ENCODE peak calls at places on chromosomes 1 and 21, in six cellular contexts. One of them, this sample, is unnamed. For H3K4me1, the result is how much of the 10 kb centered on the place peaks cover.

GRCh38 chr1:145999321-146000024 is 3.1 kb upstream of the TXNIP start:
- DNase-seq in lower lobe of right lung: no peak
- DNase-seq in body of pancreas: peak
- DNase-seq in transverse colon: peak
- DNase-seq in left ventricle myocardium inferior: no peak
- DNase-seq in ovary: peak
- DNase-seq in this sample: no peak

GRCh38 chr1:15181564-15181963 is 28.0 kb downstream of the TMEM51 start:
- DNase-seq in left ventricle myocardium inferior: no peak
- DNase-seq in body of pancreas: peak
- DNase-seq in transverse colon: no peak
- DNase-seq in ovary: no peak
- DNase-seq in lower lobe of right lung: no peak
- DNase-seq in this sample: no peak

GRCh38 chr21:28742527-28742926 is 250.2 kb downstream of the LTN1 start:
- DNase-seq in transverse colon: no peak
- DNase-seq in lower lobe of right lung: no peak
- DNase-seq in body of pancreas: no peak
- DNase-seq in left ventricle myocardium inferior: no peak
- DNase-seq in ovary: no peak
- DNase-seq in this sample: peak

GRCh38 chr1:90959352-90960206 is 62.3 kb downstream of the ZNF644 start:
- DNase-seq in body of pancreas: no peak
- DNase-seq in left ventricle myocardium inferior: no peak
- DNase-seq in transverse colon: no peak
- DNase-seq in ovary: no peak
- DNase-seq in lower lobe of right lung: no peak
- DNase-seq in this sample: no peak

GRCh38 chr1:64934115-64934880 is 32.1 kb downstream of the JAK1 start:
- DNase-seq in body of pancreas: peak
- DNase-seq in left ventricle myocardium inferior: no peak
- DNase-seq in ovary: no peak
- DNase-seq in transverse colon: no peak
- DNase-seq in lower lobe of right lung: no peak
- DNase-seq in this sample: peak

GRCh38 chr1:228736844-228737415 is 1.7 kb downstream of the RHOU start:
- DNase-seq in left ventricle myocardium inferior: no peak
- DNase-seq in lower lobe of right lung: no peak
- DNase-seq in ovary: no peak
- DNase-seq in transverse colon: no peak
- DNase-seq in body of pancreas: no peak
- DNase-seq in this sample: no peak

GRCh38 chr1:157286646-157287420 is 148.6 kb upstream of the ETV3 start:
- DNase-seq in body of pancreas: no peak
- DNase-seq in left ventricle myocardium inferior: no peak
- DNase-seq in lower lobe of right lung: no peak
- DNase-seq in transverse colon: no peak
- DNase-seq in ovary: no peak
- DNase-seq in this sample: no peak

GRCh38 chr1:15386128-15386824 is 23.4 kb upstream of the EFHD2 start:
- DNase-seq in ovary: no peak
- DNase-seq in transverse colon: no peak
- DNase-seq in lower lobe of right lung: no peak
- DNase-seq in left ventricle myocardium inferior: no peak
- DNase-seq in body of pancreas: no peak
- DNase-seq in this sample: no peak

GRCh38 chr1:44655609-44656008 is 18.7 kb downstream of the TMEM53 start:
- DNase-seq in ovary: no peak
- DNase-seq in lower lobe of right lung: no peak
- DNase-seq in left ventricle myocardium inferior: no peak
- DNase-seq in transverse colon: no peak
- DNase-seq in body of pancreas: peak
- DNase-seq in this sample: peak

GRCh38 chr21:37243961-37244360 is 23.2 kb downstream of the VPS26C start:
- DNase-seq in body of pancreas: no peak
- DNase-seq in lower lobe of right lung: no peak
- DNase-seq in transverse colon: no peak
- DNase-seq in ovary: no peak
- DNase-seq in left ventricle myocardium inferior: no peak
- DNase-seq in this sample: no peak

GRCh38 chr1:164617607-164618564 is 58.9 kb downstream of the PBX1 start:
- DNase-seq in transverse colon: peak
- DNase-seq in lower lobe of right lung: no peak
- DNase-seq in ovary: no peak
- DNase-seq in left ventricle myocardium inferior: no peak
- DNase-seq in body of pancreas: no peak
- DNase-seq in this sample: peak

GRCh38 chr1:246450485-246451251 is 56.4 kb downstream of the SMYD3 start:
- DNase-seq in ovary: no peak
- DNase-seq in body of pancreas: no peak
- DNase-seq in lower lobe of right lung: no peak
- DNase-seq in left ventricle myocardium inferior: no peak
- DNase-seq in transverse colon: no peak
- DNase-seq in this sample: peak

GRCh38 chr1:31734582-31735107 is 29.5 kb downstream of the ADGRB2 start:
- DNase-seq in transverse colon: no peak
- DNase-seq in lower lobe of right lung: no peak
- DNase-seq in left ventricle myocardium inferior: no peak
- DNase-seq in body of pancreas: no peak
- DNase-seq in ovary: no peak
- DNase-seq in this sample: no peak

GRCh38 chr1:46724991-46725735 is 6.2 kb upstream of the EFCAB14 start:
- DNase-seq in left ventricle myocardium inferior: peak
- DNase-seq in lower lobe of right lung: peak
- DNase-seq in transverse colon: peak
- DNase-seq in ovary: peak
- DNase-seq in body of pancreas: peak
- DNase-seq in this sample: peak

GRCh38 chr1:43058545-43059360 is 100.1 kb upstream of the SLC2A1 start:
- DNase-seq in ovary: peak
- DNase-seq in body of pancreas: peak
- DNase-seq in left ventricle myocardium inferior: no peak
- DNase-seq in lower lobe of right lung: no peak
- DNase-seq in transverse colon: no peak
- DNase-seq in this sample: peak

GRCh38 chr1:219567341-219567947 is 45.5 kb downstream of the ZC3H11B start:
- DNase-seq in body of pancreas: peak
- DNase-seq in transverse colon: no peak
- DNase-seq in lower lobe of right lung: no peak
- DNase-seq in left ventricle myocardium inferior: no peak
- DNase-seq in ovary: no peak
- DNase-seq in this sample: peak

GRCh38 chr1:226425431-226426031 is 17.6 kb upstream of the PARP1 start:
- DNase-seq in transverse colon: no peak
- DNase-seq in ovary: no peak
- DNase-seq in lower lobe of right lung: no peak
- DNase-seq in left ventricle myocardium inferior: no peak
- DNase-seq in body of pancreas: no peak
- DNase-seq in this sample: no peak

GRCh38 chr1:10973956-10974881 is 38.2 kb upstream of the TARDBP start:
- DNase-seq in lower lobe of right lung: no peak
- DNase-seq in ovary: no peak
- DNase-seq in transverse colon: no peak
- DNase-seq in left ventricle myocardium inferior: no peak
- DNase-seq in body of pancreas: no peak
- DNase-seq in this sample: no peak

GRCh38 chr1:25735956-25736529 is 64.0 kb upstream of the SELENON start:
- DNase-seq in body of pancreas: no peak
- DNase-seq in lower lobe of right lung: no peak
- DNase-seq in left ventricle myocardium inferior: peak
- DNase-seq in ovary: no peak
- DNase-seq in transverse colon: no peak
- DNase-seq in this sample: no peak

GRCh38 chr1:231923461-231924132 is 297.0 kb downstream of the DISC1 start:
- DNase-seq in lower lobe of right lung: no peak
- DNase-seq in transverse colon: no peak
- DNase-seq in ovary: no peak
- DNase-seq in left ventricle myocardium inferior: no peak
- DNase-seq in body of pancreas: no peak
- DNase-seq in this sample: no peak

GRCh38 chr1:204624631-204625216 is 60.8 kb downstream of the LRRN2 start:
- DNase-seq in lower lobe of right lung: no peak
- DNase-seq in ovary: no peak
- DNase-seq in body of pancreas: no peak
- DNase-seq in transverse colon: no peak
- DNase-seq in left ventricle myocardium inferior: no peak
- DNase-seq in this sample: no peak

GRCh38 chr1:228073870-228074545 is 8.5 kb upstream of the ARF1 start:
- DNase-seq in transverse colon: no peak
- DNase-seq in left ventricle myocardium inferior: peak
- DNase-seq in ovary: no peak
- DNase-seq in lower lobe of right lung: peak
- DNase-seq in body of pancreas: no peak
- DNase-seq in this sample: peak

GRCh38 chr1:9711466-9712020 is 60.0 kb downstream of the PIK3CD start:
- DNase-seq in lower lobe of right lung: no peak
- DNase-seq in body of pancreas: no peak
- DNase-seq in left ventricle myocardium inferior: no peak
- DNase-seq in transverse colon: no peak
- DNase-seq in ovary: no peak
- DNase-seq in this sample: no peak

GRCh38 chr1:30919025-30919881 is 10.7 kb upstream of the SDC3 start:
- DNase-seq in left ventricle myocardium inferior: no peak
- DNase-seq in body of pancreas: peak
- DNase-seq in transverse colon: no peak
- DNase-seq in lower lobe of right lung: no peak
- DNase-seq in ovary: peak
- DNase-seq in this sample: peak

GRCh38 chr1:152107289-152107983 is 7.8 kb downstream of the TCHH start:
- DNase-seq in left ventricle myocardium inferior: no peak
- DNase-seq in transverse colon: no peak
- DNase-seq in body of pancreas: no peak
- DNase-seq in ovary: no peak
- DNase-seq in lower lobe of right lung: no peak
- DNase-seq in this sample: no peak

GRCh38 chr1:95534985-95535384 is 301.0 kb downstream of the RWDD3 start:
- DNase-seq in left ventricle myocardium inferior: no peak
- DNase-seq in lower lobe of right lung: no peak
- DNase-seq in body of pancreas: peak
- DNase-seq in transverse colon: no peak
- DNase-seq in ovary: no peak
- DNase-seq in this sample: no peak

GRCh38 chr1:20266141-20266540 is 24.5 kb upstream of the VWA5B1 start:
- DNase-seq in ovary: no peak
- DNase-seq in body of pancreas: no peak
- DNase-seq in left ventricle myocardium inferior: no peak
- DNase-seq in transverse colon: no peak
- DNase-seq in lower lobe of right lung: no peak
- DNase-seq in this sample: peak

GRCh38 chr1:20266642-20267041 is 24.0 kb upstream of the VWA5B1 start:
- DNase-seq in left ventricle myocardium inferior: no peak
- DNase-seq in ovary: no peak
- DNase-seq in lower lobe of right lung: no peak
- DNase-seq in body of pancreas: no peak
- DNase-seq in transverse colon: no peak
- DNase-seq in this sample: no peak

GRCh38 chr1:20276428-20276827 is 14.2 kb upstream of the VWA5B1 start:
- DNase-seq in body of pancreas: no peak
- DNase-seq in left ventricle myocardium inferior: no peak
- DNase-seq in lower lobe of right lung: no peak
- DNase-seq in transverse colon: no peak
- DNase-seq in ovary: no peak
- DNase-seq in this sample: no peak

GRCh38 chr1:20271498-20272400 is 18.9 kb upstream of the VWA5B1 start:
- DNase-seq in ovary: no peak
- DNase-seq in left ventricle myocardium inferior: no peak
- DNase-seq in body of pancreas: no peak
- DNase-seq in transverse colon: no peak
- DNase-seq in lower lobe of right lung: no peak
- DNase-seq in this sample: peak
- TF ChIP-seq CTCF in ovary: no peak
- TF ChIP-seq CTCF in left ventricle myocardium inferior: peak
- TF ChIP-seq CTCF in body of pancreas: no peak
- TF ChIP-seq CTCF in transverse colon: no peak
- TF ChIP-seq CTCF in lower lobe of right lung: no peak
- TF ChIP-seq CTCF in this sample: peak

DNA sequence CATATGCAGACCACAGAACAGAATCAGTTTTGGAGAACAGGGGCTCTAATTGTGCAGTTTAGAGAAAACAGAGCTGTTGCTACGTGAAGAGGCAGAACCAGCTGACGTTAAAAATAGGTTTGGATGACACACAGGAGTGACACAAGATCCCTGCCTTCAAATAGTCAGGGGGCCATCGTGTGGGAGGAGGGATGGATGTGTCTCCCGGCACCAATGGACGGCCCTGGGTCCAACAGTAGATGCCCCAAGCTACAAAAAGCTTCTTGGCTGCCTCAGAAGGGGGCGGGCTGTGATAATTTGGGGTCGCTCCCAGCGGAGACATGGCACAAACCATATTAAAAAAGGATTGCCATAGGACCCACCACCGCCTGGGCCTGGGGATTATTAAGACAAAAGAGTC is 87.9 kb downstream of the MRPL37 start:
- DNase-seq in ovary: no peak
- DNase-seq in transverse colon: no peak
- DNase-seq in body of pancreas: no peak
- DNase-seq in lower lobe of right lung: no peak
- DNase-seq in left ventricle myocardium inferior: no peak
- DNase-seq in this sample: peak
- H3K4me1 ChIP-seq in ovary: half or more
- H3K4me1 ChIP-seq in transverse colon: half or more
- H3K4me1 ChIP-seq in body of pancreas: half or more
- H3K4me1 ChIP-seq in lower lobe of right lung: under half
- H3K4me1 ChIP-seq in left ventricle myocardium inferior: half or more
- H3K4me1 ChIP-seq in this sample: half or more

GRCh38 chr21:41803316-41803715 is 36.5 kb upstream of the RIPK4 start:
- DNase-seq in body of pancreas: no peak
- DNase-seq in left ventricle myocardium inferior: no peak
- DNase-seq in ovary: no peak
- DNase-seq in transverse colon: no peak
- DNase-seq in lower lobe of right lung: no peak
- DNase-seq in this sample: no peak
- H3K4me3 ChIP-seq in body of pancreas: no peak
- H3K4me3 ChIP-seq in left ventricle myocardium inferior: no peak
- H3K4me3 ChIP-seq in ovary: no peak
- H3K4me3 ChIP-seq in transverse colon: no peak
- H3K4me3 ChIP-seq in lower lobe of right lung: no peak
- H3K4me3 ChIP-seq in this sample: no peak

GRCh38 chr1:53716150-53716549 is 22.8 kb downstream of the GLIS1 start:
- DNase-seq in body of pancreas: no peak
- DNase-seq in lower lobe of right lung: no peak
- DNase-seq in transverse colon: no peak
- DNase-seq in left ventricle myocardium inferior: no peak
- DNase-seq in ovary: no peak
- DNase-seq in this sample: no peak

GRCh38 chr1:53712276-53712675 is 26.7 kb downstream of the GLIS1 start:
- DNase-seq in ovary: no peak
- DNase-seq in left ventricle myocardium inferior: no peak
- DNase-seq in transverse colon: no peak
- DNase-seq in body of pancreas: no peak
- DNase-seq in lower lobe of right lung: no peak
- DNase-seq in this sample: no peak

GRCh38 chr1:53719469-53719868 is 19.5 kb downstream of the GLIS1 start:
- DNase-seq in left ventricle myocardium inferior: no peak
- DNase-seq in lower lobe of right lung: no peak
- DNase-seq in body of pancreas: no peak
- DNase-seq in ovary: no peak
- DNase-seq in transverse colon: no peak
- DNase-seq in this sample: no peak

GRCh38 chr1:53717025-53717804 is 21.7 kb downstream of the GLIS1 start:
- DNase-seq in transverse colon: no peak
- DNase-seq in left ventricle myocardium inferior: no peak
- DNase-seq in body of pancreas: no peak
- DNase-seq in lower lobe of right lung: no peak
- DNase-seq in ovary: no peak
- DNase-seq in this sample: no peak

GRCh38 chr1:53715478-53715877 is 23.5 kb downstream of the GLIS1 start:
- DNase-seq in ovary: no peak
- DNase-seq in transverse colon: no peak
- DNase-seq in lower lobe of right lung: no peak
- DNase-seq in left ventricle myocardium inferior: no peak
- DNase-seq in body of pancreas: peak
- DNase-seq in this sample: peak
- TF ChIP-seq CTCF in ovary: no peak
- TF ChIP-seq CTCF in transverse colon: no peak
- TF ChIP-seq CTCF in lower lobe of right lung: no peak
- TF ChIP-seq CTCF in left ventricle myocardium inferior: peak
- TF ChIP-seq CTCF in body of pancreas: no peak
- TF ChIP-seq CTCF in this sample: peak

This sample was measured in cardiac muscle cell.